ENCODE peak calls at places on chromosomes 13 and 19, in four cellular contexts. W is kidney, O is heart left ventricle, T is lower lobe of right lung. V is an unnamed sample. For H3K4me1, the result is how much of the 10 kb centered on the place peaks cover.

GRCh38 chr13:60933638-60934037 is 482.0 kb downstream of the PCDH20 start:
- DNase-seq in W (no peak), O (no peak), T (no peak), V (no peak)

GRCh38 chr13:112249644-112250610 is 126.2 kb upstream of the SPACA7 start:
- DNase-seq in O (no peak), W (no peak), T (no peak), V (no peak)

GRCh38 chr19:5563941-5564612 is 3.7 kb downstream of the TINCR start:
- DNase-seq in T (no peak), O (no peak), W (no peak), V (no peak)

GRCh38 chr13:106156468-106156867 is 379.0 kb downstream of the EFNB2 start:
- DNase-seq in T (no peak), W (no peak), O (no peak), V (no peak)

GRCh38 chr19:41597600-41598041 is 21.7 kb downstream of the CEACAM21 start:
- DNase-seq in T (peak), O (peak), W (no peak), V (peak)

GRCh38 chr13:89486065-89486464 is 1814.9 kb downstream of the SLITRK5 start:
- DNase-seq in W (no peak), O (no peak), T (no peak), V (no peak)

GRCh38 chr13:21698975-21699679 is 28.3 kb downstream of the FGF9 start:
- DNase-seq in W (no peak), T (no peak), O (no peak), V (no peak)

GRCh38 chr19:30084390-30084819 is 142.4 kb downstream of the URI1 start:
- DNase-seq in T (peak), W (peak), O (no peak), V (no peak)

GRCh38 chr13:31014461-31014860 is 82.0 kb downstream of the TEX26 start:
- DNase-seq in O (no peak), W (no peak), T (no peak), V (no peak)

GRCh38 chr19:14165986-14166385 is 29.6 kb upstream of the ASF1B start:
- DNase-seq in T (no peak), O (no peak), W (no peak), V (no peak)

GRCh38 chr13:47858678-47859050 is 142.4 kb downstream of the SUCLA2 start:
- DNase-seq in W (no peak), O (no peak), T (no peak), V (no peak)

GRCh38 chr19:45362291-45362690 is 8.1 kb downstream of the ERCC2 start:
- DNase-seq in O (no peak), W (peak), T (no peak), V (no peak)

GRCh38 chr19:45173816-45174215 is 4.2 kb downstream of the TRAPPC6A start:
- DNase-seq in O (no peak), T (no peak), W (no peak), V (no peak)

GRCh38 chr19:48284891-48285290 is 15.0 kb downstream of the ZNF114 start:
- DNase-seq in W (no peak), T (no peak), O (no peak), V (no peak)

GRCh38 chr13:40082644-40083043 is 427.2 kb downstream of the COG6 start:
- DNase-seq in T (no peak), W (no peak), O (no peak), V (no peak)

GRCh38 chr13:25882732-25883357 is 169.0 kb downstream of the SHISA2 start:
- DNase-seq in T (no peak), O (no peak), W (no peak), V (no peak)

GRCh38 chr13:110274687-110275086 is 32.3 kb downstream of the COL4A1 start:
- DNase-seq in W (no peak), O (no peak), T (no peak), V (peak)
- H3K27ac ChIP-seq in W (no peak), O (no peak), T (no peak), V (peak)

GRCh38 chr19:37946132-37946531 is 39.1 kb downstream of the SIPA1L3 start:
- DNase-seq in O (no peak), W (no peak), T (no peak), V (no peak)

GRCh38 chr19:37947778-37948177 is 40.8 kb downstream of the SIPA1L3 start:
- DNase-seq in O (no peak), T (no peak), W (no peak), V (no peak)

GRCh38 chr19:37941820-37942515 is 35.0 kb downstream of the SIPA1L3 start:
- DNase-seq in O (no peak), T (no peak), W (peak), V (no peak)

GRCh38 chr19:37942516-37942902 is 35.5 kb downstream of the SIPA1L3 start:
- DNase-seq in W (peak), O (no peak), T (no peak), V (no peak)

GRCh38 chr19:37943480-37943879 is 36.5 kb downstream of the SIPA1L3 start:
- DNase-seq in O (no peak), T (no peak), W (no peak), V (no peak)
- H3K4me1 ChIP-seq in O (under half), T (under half), W (under half), V (under half)

DNA sequence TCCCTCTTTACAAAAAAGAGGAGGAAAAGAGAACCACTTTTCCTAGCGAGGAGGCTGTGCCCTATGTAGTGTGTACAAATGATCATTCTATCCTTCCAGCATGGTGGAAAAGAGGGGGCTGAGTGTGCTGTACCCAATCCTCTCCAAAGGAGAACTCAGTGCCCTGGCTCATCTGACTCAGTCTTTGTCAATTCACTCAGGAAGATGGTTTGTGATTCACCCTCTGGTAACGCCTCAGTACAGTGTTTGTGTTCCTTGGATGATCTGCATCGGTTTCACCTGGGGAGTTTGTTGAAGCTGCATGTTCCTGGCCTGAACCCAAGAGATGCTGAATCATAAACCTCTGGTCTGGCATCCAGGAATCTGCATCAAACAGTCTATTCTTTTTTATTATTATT is 18.3 kb upstream of the ENOX1 start:
- DNase-seq in T (no peak), O (no peak), W (no peak), V (no peak)
- H3K4me3 ChIP-seq in T (no peak), O (no peak), W (no peak), V (no peak)

GRCh38 chr13:91123456-91124127 is 223.9 kb upstream of the MIR17HG start:
- DNase-seq in O (no peak), W (no peak), T (no peak), V (no peak)

GRCh38 chr13:91115776-91116175 is 231.7 kb upstream of the MIR17HG start:
- DNase-seq in O (no peak), T (no peak), W (no peak), V (no peak)

GRCh38 chr13:91122766-91123165 is 224.7 kb upstream of the MIR17HG start:
- DNase-seq in W (no peak), O (no peak), T (no peak), V (no peak)

DNA sequence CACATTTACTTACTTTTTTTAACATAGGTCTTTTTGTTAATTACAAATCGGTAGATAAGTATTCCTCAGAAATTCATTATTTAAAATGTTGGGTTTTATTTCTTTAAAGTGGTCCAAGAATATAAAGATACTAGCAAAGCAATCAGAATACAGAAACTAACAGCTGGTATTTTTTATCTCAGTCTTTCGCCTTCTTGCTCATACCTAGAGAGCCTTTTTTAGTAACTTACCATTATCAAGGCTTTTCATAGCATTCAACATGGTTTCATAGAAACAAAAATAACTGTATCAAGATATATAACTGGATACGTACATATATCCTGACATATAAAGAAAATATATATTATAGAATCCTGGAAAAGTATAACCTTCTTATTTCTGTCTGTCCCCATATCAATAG is 227.8 kb upstream of the MIR17HG start:
- DNase-seq in T (no peak), W (no peak), O (no peak), V (no peak)
- H3K27ac ChIP-seq in T (no peak), W (no peak), O (no peak), V (no peak)

GRCh38 chr19:47228937-47229673 is 1.9 kb downstream of the BBC3 start:
- DNase-seq in T (no peak), W (no peak), O (no peak), V (no peak)
- H3K4me1 ChIP-seq in T (under half), W (under half), O (under half), V (half or more)

V was measured in vagina.